ENCODE peak calls at places on chromosome 12, in nine cellular contexts. M is H4; J is Karpas-422; H is GM20000; B is HEK293T; L is natural killer cell treated with Interleukin-12 subunit alpha and Interleukin-12 subunit beta and Interleukin-15 and Interleukin-18, amount 100 ng/mL, for 72 hours; A is ELF-1; W is astrocyte of the hippocampus; I is dorsolateral prefrontal cortex. V is an unnamed sample.

GRCh38 chr12:92424338-92424737 is 278.5 kb upstream of the PLEKHG7 start:
- DNase-seq in H (no peak), A (no peak), M (no peak), W (peak), B (no peak), J (no peak), L (no peak), I (no peak), V (no peak)

GRCh38 chr12:6963016-6963731 is 7.3 kb downstream of the PHB2 start:
- DNase-seq in L (no peak), I (no peak), A (no peak), J (peak), H (no peak), M (no peak), B (no peak), W (no peak), V (no peak)

GRCh38 chr12:94172973-94173372 is 24.6 kb downstream of the PLXNC1 start:
- DNase-seq in M (peak), H (no peak), I (no peak), L (no peak), A (no peak), J (no peak), W (peak), B (no peak), V (no peak)

GRCh38 chr12:127060310-127060847 is 1206.6 kb upstream of the TMEM132C start:
- DNase-seq in I (no peak), A (no peak), J (no peak), L (no peak), W (no peak), B (no peak), M (no peak), H (no peak), V (no peak)

GRCh38 chr12:126926023-126926600 is 1340.9 kb upstream of the TMEM132C start:
- DNase-seq in B (no peak), W (no peak), H (no peak), J (no peak), L (no peak), A (no peak), M (no peak), I (no peak), V (no peak)

GRCh38 chr12:29152223-29152868 is 3.3 kb downstream of the FAR2 start:
- DNase-seq in L (no peak), J (no peak), W (no peak), A (no peak), B (no peak), H (peak), M (no peak), I (no peak), V (no peak)

GRCh38 chr12:100138048-100138907 is 4.4 kb downstream of the BLTP3B start:
- DNase-seq in A (no peak), W (peak), B (no peak), M (peak), L (no peak), J (peak), I (no peak), H (no peak), V (no peak)

GRCh38 chr12:29317556-29318363 is 63.2 kb downstream of the ERGIC2 start:
- DNase-seq in J (peak), L (no peak), M (peak), B (peak), A (peak), W (peak), I (peak), H (peak), V (peak)

GRCh38 chr12:82650627-82651337 is 35.9 kb upstream of the TMTC2 start:
- DNase-seq in M (peak), A (peak), B (peak), I (no peak), W (peak), H (peak), J (no peak), L (no peak), V (no peak)

GRCh38 chr12:92648242-92649031 is 54.4 kb upstream of the PLEKHG7 start:
- DNase-seq in I (no peak), B (no peak), W (no peak), A (no peak), M (no peak), J (no peak), L (no peak), H (no peak), V (no peak)

GRCh38 chr12:125389061-125389697 is 323.9 kb downstream of the AACS start:
- DNase-seq in B (no peak), J (no peak), H (no peak), L (no peak), I (no peak), W (no peak), M (no peak), A (no peak), V (no peak)

GRCh38 chr12:49904601-49905000 is 901 bp upstream of the FAIM2 start:
- DNase-seq in B (no peak), A (no peak), I (no peak), J (no peak), H (no peak), M (no peak), W (no peak), L (no peak), V (no peak)

GRCh38 chr12:116133149-116133548 is 144.3 kb downstream of the MED13L start:
- DNase-seq in L (no peak), W (no peak), M (no peak), J (no peak), I (no peak), B (no peak), H (no peak), A (no peak), V (no peak)

GRCh38 chr12:81797100-81797499 is 38.0 kb upstream of the PPFIA2 start:
- DNase-seq in W (no peak), I (no peak), B (peak), L (no peak), M (peak), J (peak), H (no peak), A (no peak), V (no peak)